ENCODE peak calls at places on chromosome 9, in seven cellular contexts. One of them, this sample, is unnamed.

GRCh38 chr9:105308448-105309412 is 64.3 kb downstream of the SLC44A1 start:
- DNase-seq in pancreas: no peak
- DNase-seq in neuronal stem cell: no peak
- DNase-seq in lung: no peak
- DNase-seq in breast epithelium: no peak
- DNase-seq in tibial artery: no peak
- DNase-seq in H9: no peak
- DNase-seq in this sample: no peak

GRCh38 chr9:18490591-18491370 is 16.8 kb downstream of the ADAMTSL1 start:
- DNase-seq in pancreas: no peak
- DNase-seq in neuronal stem cell: no peak
- DNase-seq in lung: no peak
- DNase-seq in breast epithelium: no peak
- DNase-seq in tibial artery: peak; percentile 42
- DNase-seq in H9: no peak
- DNase-seq in this sample: peak; percentile 60

GRCh38 chr9:83281306-83282255 is 218.6 kb upstream of the RASEF start:
- DNase-seq in pancreas: peak; percentile 64
- DNase-seq in neuronal stem cell: no peak
- DNase-seq in lung: peak; percentile 74
- DNase-seq in breast epithelium: peak; percentile 65
- DNase-seq in tibial artery: no peak
- DNase-seq in H9: no peak
- DNase-seq in this sample: no peak

GRCh38 chr9:87678650-87679355 is 47.1 kb upstream of the CTSL start:
- DNase-seq in pancreas: peak; percentile 65
- DNase-seq in neuronal stem cell: peak; percentile 65
- DNase-seq in lung: peak; percentile 54
- DNase-seq in breast epithelium: peak; percentile 31
- DNase-seq in tibial artery: peak; percentile 65
- DNase-seq in H9: peak; percentile 59
- DNase-seq in this sample: no peak

GRCh38 chr9:113930384-113930783 is 54.3 kb downstream of the ZNF618 start:
- DNase-seq in pancreas: no peak
- DNase-seq in neuronal stem cell: no peak
- DNase-seq in lung: peak; percentile 24
- DNase-seq in breast epithelium: no peak
- DNase-seq in tibial artery: no peak
- DNase-seq in H9: no peak
- DNase-seq in this sample: no peak

GRCh38 chr9:21974542-21975409 is 19.4 kb downstream of the CDKN2A start:
- DNase-seq in pancreas: peak; percentile 39
- DNase-seq in neuronal stem cell: peak; percentile 72
- DNase-seq in lung: no peak
- DNase-seq in breast epithelium: no peak
- DNase-seq in tibial artery: no peak
- DNase-seq in H9: peak; percentile 92
- DNase-seq in this sample: no peak

GRCh38 chr9:93960221-93960970 is 5.2 kb upstream of the BARX1 start:
- DNase-seq in pancreas: no peak
- DNase-seq in neuronal stem cell: no peak
- DNase-seq in lung: no peak
- DNase-seq in breast epithelium: no peak
- DNase-seq in tibial artery: no peak
- DNase-seq in H9: peak; percentile 74
- DNase-seq in this sample: no peak

GRCh38 chr9:122367779-122368460 is 2.9 kb upstream of the PTGS1 start:
- DNase-seq in pancreas: no peak
- DNase-seq in neuronal stem cell: no peak
- DNase-seq in lung: no peak
- DNase-seq in breast epithelium: no peak
- DNase-seq in tibial artery: no peak
- DNase-seq in H9: no peak
- DNase-seq in this sample: no peak

GRCh38 chr9:92716557-92716956 is 46.6 kb upstream of the IPPK start:
- DNase-seq in pancreas: peak; percentile 68
- DNase-seq in neuronal stem cell: peak; percentile 48
- DNase-seq in lung: peak; percentile 72
- DNase-seq in breast epithelium: peak; percentile 27
- DNase-seq in tibial artery: peak; percentile 50
- DNase-seq in H9: peak; percentile 83
- DNase-seq in this sample: no peak

DNA sequence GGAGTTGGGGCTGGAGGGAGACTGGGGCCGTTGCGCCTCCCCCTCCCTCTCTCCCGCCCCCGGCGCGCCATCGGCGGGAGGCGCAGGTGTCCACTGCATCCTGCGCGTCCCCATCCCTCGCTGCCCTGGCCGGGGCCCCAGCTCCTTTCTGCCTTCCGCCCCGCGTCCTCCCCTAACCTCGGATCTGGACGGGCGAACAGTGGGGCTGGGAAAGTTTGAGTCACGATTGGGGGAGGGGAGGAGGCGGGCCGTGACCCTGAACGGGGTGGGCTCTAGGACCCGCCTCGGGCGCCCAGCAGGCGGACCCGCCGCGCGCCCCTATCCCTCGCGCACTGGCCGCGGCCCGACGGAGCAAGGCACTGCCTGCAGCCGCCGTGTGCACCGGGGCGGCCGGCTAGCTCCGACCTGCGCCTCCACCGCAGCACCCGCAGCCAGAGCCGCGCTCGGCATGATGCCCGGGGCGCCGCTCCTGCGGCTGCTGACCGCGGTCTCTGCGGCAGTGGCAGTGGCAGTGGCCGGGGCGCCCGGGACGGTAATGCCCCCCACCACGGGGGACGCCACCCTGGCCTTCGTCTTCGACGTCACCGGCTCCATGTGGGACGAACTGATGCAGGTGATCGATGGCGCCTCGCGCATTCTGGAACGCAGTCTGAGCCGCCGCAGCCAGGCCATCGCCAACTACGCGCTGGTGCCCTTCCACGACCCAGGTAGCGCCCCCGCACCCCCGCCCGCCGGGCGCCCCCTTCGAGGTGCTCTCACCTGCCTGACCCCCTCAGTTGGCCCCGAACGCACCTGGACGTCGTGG is at the start of gene HMCN2:
- DNase-seq in pancreas: no peak
- DNase-seq in neuronal stem cell: peak; percentile 37
- DNase-seq in lung: no peak
- DNase-seq in breast epithelium: no peak
- DNase-seq in tibial artery: peak; percentile 24
- DNase-seq in H9: peak; percentile 64
- DNase-seq in this sample: no peak
- H3K27me3 ChIP-seq in pancreas: peaks cover 3% of the 10 kb centered on the region
- H3K27me3 ChIP-seq in neuronal stem cell: peaks cover 12% of the 10 kb centered on the region
- H3K27me3 ChIP-seq in lung: no peaks in the 10 kb centered on the region
- H3K27me3 ChIP-seq in breast epithelium: peaks cover 37% of the 10 kb centered on the region
- H3K27me3 ChIP-seq in tibial artery: peaks cover 79% of the 10 kb centered on the region
- H3K27me3 ChIP-seq in H9: peaks cover 3% of the 10 kb centered on the region
- H3K27me3 ChIP-seq in this sample: peaks cover 11% of the 10 kb centered on the region

GRCh38 chr9:14262836-14263235 is 51.1 kb downstream of the NFIB start:
- DNase-seq in pancreas: no peak
- DNase-seq in neuronal stem cell: no peak
- DNase-seq in lung: no peak
- DNase-seq in breast epithelium: no peak
- DNase-seq in tibial artery: no peak
- DNase-seq in H9: no peak
- DNase-seq in this sample: no peak

GRCh38 chr9:14258840-14259239 is 55.1 kb downstream of the NFIB start:
- DNase-seq in pancreas: no peak
- DNase-seq in neuronal stem cell: no peak
- DNase-seq in lung: no peak
- DNase-seq in breast epithelium: no peak
- DNase-seq in tibial artery: no peak
- DNase-seq in H9: no peak
- DNase-seq in this sample: no peak

GRCh38 chr9:14256588-14256987 is 57.4 kb downstream of the NFIB start:
- DNase-seq in pancreas: no peak
- DNase-seq in neuronal stem cell: no peak
- DNase-seq in lung: no peak
- DNase-seq in breast epithelium: no peak
- DNase-seq in tibial artery: no peak
- DNase-seq in H9: no peak
- DNase-seq in this sample: no peak

GRCh38 chr9:14258156-14258555 is 55.8 kb downstream of the NFIB start:
- DNase-seq in pancreas: no peak
- DNase-seq in neuronal stem cell: no peak
- DNase-seq in lung: no peak
- DNase-seq in breast epithelium: no peak
- DNase-seq in tibial artery: no peak
- DNase-seq in H9: no peak
- DNase-seq in this sample: no peak

GRCh38 chr9:14260101-14260500 is 53.8 kb downstream of the NFIB start:
- DNase-seq in pancreas: no peak
- DNase-seq in neuronal stem cell: no peak
- DNase-seq in lung: no peak
- DNase-seq in breast epithelium: no peak
- DNase-seq in tibial artery: no peak
- DNase-seq in H9: no peak
- DNase-seq in this sample: no peak
- H3K4me1 ChIP-seq in pancreas: peaks cover 23% of the 10 kb centered on the region
- H3K4me1 ChIP-seq in neuronal stem cell: no peaks in the 10 kb centered on the region
- H3K4me1 ChIP-seq in lung: peaks cover 9% of the 10 kb centered on the region
- H3K4me1 ChIP-seq in breast epithelium: peaks cover 32% of the 10 kb centered on the region
- H3K4me1 ChIP-seq in tibial artery: no peaks in the 10 kb centered on the region
- H3K4me1 ChIP-seq in H9: no peaks in the 10 kb centered on the region
- H3K4me1 ChIP-seq in this sample: peaks cover 57% of the 10 kb centered on the region

GRCh38 chr9:132588098-132588497 is 5.7 kb downstream of the BARHL1 start:
- DNase-seq in pancreas: no peak
- DNase-seq in neuronal stem cell: no peak
- DNase-seq in lung: no peak
- DNase-seq in breast epithelium: no peak
- DNase-seq in tibial artery: no peak
- DNase-seq in H9: no peak
- DNase-seq in this sample: no peak

GRCh38 chr9:132584616-132585560 is 2.5 kb downstream of the BARHL1 start:
- DNase-seq in pancreas: no peak
- DNase-seq in neuronal stem cell: no peak
- DNase-seq in lung: no peak
- DNase-seq in breast epithelium: no peak
- DNase-seq in tibial artery: no peak
- DNase-seq in H9: no peak
- DNase-seq in this sample: no peak

GRCh38 chr9:132587484-132587858 is 5.1 kb downstream of the BARHL1 start:
- DNase-seq in pancreas: no peak
- DNase-seq in neuronal stem cell: no peak
- DNase-seq in lung: no peak
- DNase-seq in breast epithelium: no peak
- DNase-seq in tibial artery: no peak
- DNase-seq in H9: no peak
- DNase-seq in this sample: no peak

GRCh38 chr9:132586830-132587483 is 4.6 kb downstream of the BARHL1 start:
- DNase-seq in pancreas: no peak
- DNase-seq in neuronal stem cell: no peak
- DNase-seq in lung: no peak
- DNase-seq in breast epithelium: no peak
- DNase-seq in tibial artery: no peak
- DNase-seq in H9: no peak
- DNase-seq in this sample: no peak

GRCh38 chr9:132585954-132586829 is 3.8 kb downstream of the BARHL1 start:
- DNase-seq in pancreas: no peak
- DNase-seq in neuronal stem cell: no peak
- DNase-seq in lung: no peak
- DNase-seq in breast epithelium: no peak
- DNase-seq in tibial artery: no peak
- DNase-seq in H9: no peak
- DNase-seq in this sample: no peak
- H3K27me3 ChIP-seq in pancreas: peaks cover 47% of the 10 kb centered on the region
- H3K27me3 ChIP-seq in neuronal stem cell: peaks cover 74% of the 10 kb centered on the region
- H3K27me3 ChIP-seq in lung: peaks cover 27% of the 10 kb centered on the region
- H3K27me3 ChIP-seq in breast epithelium: peaks cover 97% of the 10 kb centered on the region
- H3K27me3 ChIP-seq in tibial artery: peaks cover 100% of the 10 kb centered on the region
- H3K27me3 ChIP-seq in H9: peaks cover 93% of the 10 kb centered on the region
- H3K27me3 ChIP-seq in this sample: peaks cover 41% of the 10 kb centered on the region

GRCh38 chr9:95495988-95496387 is 20.8 kb downstream of the PTCH1 start:
- DNase-seq in pancreas: no peak
- DNase-seq in neuronal stem cell: peak; percentile 81
- DNase-seq in lung: no peak
- DNase-seq in breast epithelium: no peak
- DNase-seq in tibial artery: no peak
- DNase-seq in H9: no peak
- DNase-seq in this sample: no peak
- H3K4me1 ChIP-seq in pancreas: no peaks in the 10 kb centered on the region
- H3K4me1 ChIP-seq in neuronal stem cell: peaks cover 53% of the 10 kb centered on the region
- H3K4me1 ChIP-seq in lung: peaks cover 24% of the 10 kb centered on the region
- H3K4me1 ChIP-seq in breast epithelium: no peaks in the 10 kb centered on the region
- H3K4me1 ChIP-seq in tibial artery: no peaks in the 10 kb centered on the region
- H3K4me1 ChIP-seq in H9: peaks cover 21% of the 10 kb centered on the region
- H3K4me1 ChIP-seq in this sample: no peaks in the 10 kb centered on the region

GRCh38 chr9:123371805-123372590 is 16.0 kb downstream of the CRB2 start:
- DNase-seq in pancreas: no peak
- DNase-seq in neuronal stem cell: no peak
- DNase-seq in lung: no peak
- DNase-seq in breast epithelium: no peak
- DNase-seq in tibial artery: no peak
- DNase-seq in H9: no peak
- DNase-seq in this sample: no peak
- H3K27me3 ChIP-seq in pancreas: no peaks in the 10 kb centered on the region
- H3K27me3 ChIP-seq in neuronal stem cell: no peaks in the 10 kb centered on the region
- H3K27me3 ChIP-seq in lung: peaks cover 13% of the 10 kb centered on the region
- H3K27me3 ChIP-seq in breast epithelium: peaks cover 49% of the 10 kb centered on the region
- H3K27me3 ChIP-seq in tibial artery: peaks cover 86% of the 10 kb centered on the region
- H3K27me3 ChIP-seq in H9: no peaks in the 10 kb centered on the region
- H3K27me3 ChIP-seq in this sample: no peaks in the 10 kb centered on the region

GRCh38 chr9:128098936-128099931 is 28.3 kb downstream of the PTGES2 start:
- DNase-seq in pancreas: no peak
- DNase-seq in neuronal stem cell: no peak
- DNase-seq in lung: no peak
- DNase-seq in breast epithelium: no peak
- DNase-seq in tibial artery: no peak
- DNase-seq in H9: no peak
- DNase-seq in this sample: no peak
- H3K4me1 ChIP-seq in pancreas: peaks cover 62% of the 10 kb centered on the region
- H3K4me1 ChIP-seq in neuronal stem cell: peaks cover 30% of the 10 kb centered on the region
- H3K4me1 ChIP-seq in lung: peaks cover 32% of the 10 kb centered on the region
- H3K4me1 ChIP-seq in breast epithelium: peaks cover 42% of the 10 kb centered on the region
- H3K4me1 ChIP-seq in tibial artery: peaks cover 7% of the 10 kb centered on the region
- H3K4me1 ChIP-seq in H9: peaks cover 5% of the 10 kb centered on the region
- H3K4me1 ChIP-seq in this sample: peaks cover 63% of the 10 kb centered on the region

This sample was measured in thoracic aorta.